ENCODE peak calls at places on chromosome 3, in four cellular contexts. B is heart right ventricle, Y is upper lobe of right lung, A is IMR-90. F is an unnamed sample. For H3K4me1, the result is how much of the 10 kb centered on the place peaks cover.

GRCh38 chr3:47163023-47163989 is 607 bp downstream of the SETD2 start:
- DNase-seq in A (peak), Y (peak), B (peak), F (peak)

GRCh38 chr3:171646357-171647133 is 163.7 kb downstream of the PLD1 start:
- DNase-seq in Y (no peak), B (peak), A (peak), F (no peak)

GRCh38 chr3:132317229-132317948 is at the start of gene ACP3:
- DNase-seq in A (peak), Y (peak), B (peak), F (no peak)

GRCh38 chr3:23629181-23629893 is 176.4 kb upstream of the UBE2E1 start:
- DNase-seq in B (no peak), Y (no peak), A (peak), F (peak)

GRCh38 chr3:61053781-61054496 is 197.3 kb downstream of the FHIT start:
- DNase-seq in Y (no peak), B (no peak), A (no peak), F (no peak)

GRCh38 chr3:64225695-64226499 is 631 bp upstream of the PRICKLE2 start:
- DNase-seq in Y (no peak), B (no peak), A (peak), F (no peak)

GRCh38 chr3:187685948-187686347 is 15.8 kb upstream of the SST start:
- DNase-seq in Y (no peak), A (no peak), B (no peak), F (no peak)

GRCh38 chr3:127036209-127037020 is 53.5 kb downstream of the PLXNA1 start:
- DNase-seq in B (no peak), Y (peak), A (no peak), F (no peak)

GRCh38 chr3:144491333-144491732 is 519.7 kb downstream of the DIPK2A start:
- DNase-seq in Y (no peak), A (no peak), B (no peak), F (no peak)

GRCh38 chr3:56869157-56869889 is 67.6 kb upstream of the ARHGEF3 start:
- DNase-seq in B (no peak), A (peak), Y (no peak), F (no peak)

GRCh38 chr3:128064962-128065361 is 12.7 kb downstream of the SEC61A1 start:
- DNase-seq in B (no peak), A (no peak), Y (no peak), F (no peak)

GRCh38 chr3:52055537-52056351 is 627 bp downstream of the DUSP7 start:
- DNase-seq in B (peak), Y (peak), A (peak), F (peak)

GRCh38 chr3:120425877-120426276 is 24.9 kb downstream of the FSTL1 start:
- DNase-seq in Y (no peak), B (no peak), A (peak), F (no peak)

GRCh38 chr3:16319307-16319706 is 54.3 kb downstream of the OXNAD1 start:
- DNase-seq in Y (no peak), A (no peak), B (no peak), F (peak)

GRCh38 chr3:9142346-9142745 is 107.1 kb downstream of the SRGAP3 start:
- DNase-seq in A (no peak), Y (no peak), B (no peak), F (no peak)

GRCh38 chr3:15367059-15367458 is 34.7 kb upstream of the SH3BP5 start:
- DNase-seq in A (peak), Y (no peak), B (no peak), F (no peak)

GRCh38 chr3:16433701-16434151 is 79.8 kb downstream of the RFTN1 start:
- DNase-seq in A (no peak), Y (no peak), B (no peak), F (no peak)

GRCh38 chr3:134317106-134317947 is 56.9 kb downstream of the AMOTL2 start:
- DNase-seq in Y (no peak), A (no peak), B (no peak), F (peak)

GRCh38 chr3:46506526-46506925 is 8.8 kb downstream of the RTP3 start:
- DNase-seq in Y (no peak), B (no peak), A (no peak), F (no peak)

GRCh38 chr3:14491396-14492190 is 48.5 kb downstream of the GRIP2 start:
- DNase-seq in Y (peak), A (no peak), B (no peak), F (no peak)

GRCh38 chr3:112973325-112974177 is 1.4 kb downstream of the CD200R1 start:
- DNase-seq in A (no peak), Y (no peak), B (no peak), F (no peak)

GRCh38 chr3:64619216-64619615 is 68.6 kb downstream of the ADAMTS9 start:
- DNase-seq in Y (no peak), B (no peak), A (no peak), F (no peak)

GRCh38 chr3:179037361-179037760 is 34.2 kb downstream of the ZMAT3 start:
- DNase-seq in B (peak), A (peak), Y (no peak), F (peak)

GRCh38 chr3:63967675-63968611 is 55.4 kb downstream of the PSMD6 start:
- DNase-seq in Y (no peak), A (peak), B (peak), F (peak)

GRCh38 chr3:164040991-164041390 is 1037.3 kb downstream of the SI start:
- DNase-seq in B (no peak), A (no peak), Y (no peak), F (no peak)

GRCh38 chr3:172808969-172809546 is 58.5 kb downstream of the ECT2 start:
- DNase-seq in B (no peak), Y (no peak), A (peak), F (peak)

GRCh38 chr3:4982773-4983738 is 3.8 kb downstream of the BHLHE40 start:
- DNase-seq in Y (no peak), B (peak), A (peak), F (no peak)

GRCh38 chr3:177262396-177262795 is 65.1 kb upstream of the TBL1XR1 start:
- DNase-seq in Y (no peak), A (peak), B (no peak), F (no peak)

GRCh38 chr3:181628384-181628783 is 83.3 kb upstream of the SOX2 start:
- DNase-seq in Y (no peak), B (no peak), A (no peak), F (no peak)

GRCh38 chr3:127320529-127321121 is 32.8 kb upstream of the PRR20G start:
- DNase-seq in B (no peak), Y (no peak), A (no peak), F (no peak)

GRCh38 chr3:184564685-184565385 is 3.2 kb downstream of the EPHB3 start:
- DNase-seq in A (no peak), Y (no peak), B (no peak), F (no peak)

GRCh38 chr3:184562146-184562861 is 719 bp downstream of the EPHB3 start:
- DNase-seq in B (no peak), Y (peak), A (no peak), F (no peak)

GRCh38 chr3:184562875-184563568 is 1.4 kb downstream of the EPHB3 start:
- DNase-seq in Y (no peak), A (peak), B (no peak), F (no peak)

GRCh38 chr3:184563941-184564684 is 2.5 kb downstream of the EPHB3 start:
- DNase-seq in A (no peak), Y (no peak), B (no peak), F (no peak)

DNA sequence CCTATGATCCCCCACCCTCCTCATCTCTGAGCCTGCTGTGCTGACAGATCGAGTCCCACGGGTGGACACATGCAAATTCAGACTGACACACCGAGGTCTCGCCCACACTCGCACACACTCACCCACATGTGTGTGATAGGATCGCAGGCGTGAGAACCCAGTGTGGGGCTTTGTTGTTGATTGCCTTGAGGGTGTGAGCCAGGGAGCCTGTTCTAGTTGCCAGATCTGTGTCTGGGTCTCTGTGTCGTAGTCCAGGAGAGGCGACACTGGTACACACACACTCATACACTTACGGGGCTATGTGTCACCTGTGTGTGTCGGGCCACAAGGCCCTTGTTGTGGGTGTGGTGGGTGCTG is 2.0 kb downstream of the EPHB3 start:
- DNase-seq in B (no peak), Y (no peak), A (no peak), F (no peak)
- H3K4me1 ChIP-seq in B (under half), Y (under half), A (under half), F (under half)

GRCh38 chr3:156685752-156686151 is 11.4 kb downstream of the TIPARP start:
- DNase-seq in A (no peak), Y (no peak), B (no peak), F (no peak)
- H3K4me3 ChIP-seq in A (no peak), Y (no peak), B (no peak), F (no peak)

GRCh38 chr3:32868719-32869512 is 51.1 kb downstream of the TRIM71 start:
- DNase-seq in A (no peak), B (no peak), Y (no peak), F (no peak)
- H3K4me1 ChIP-seq in A (under half), B (under half), Y (under half), F (under half)

GRCh38 chr3:193030276-193030675 is 112.6 kb upstream of the MB21D2 start:
- DNase-seq in B (no peak), Y (no peak), A (peak), F (no peak)
- H3K4me3 ChIP-seq in B (no peak), Y (no peak), A (no peak), F (no peak)